ENCODE peak calls at places on chromosomes 2 and 18, in five cellular contexts. E, R, Y, F and I are unnamed samples. For H3K9me3, the result is how much of the 10 kb centered on the place peaks cover.

GRCh38 chr2:173075056-173075780 is 428 bp upstream of the MAP3K20 start:
- ATAC-seq in R (no peak), E (no peak), F (no peak), Y (no peak), I (peak)

GRCh38 chr2:186780701-186781316 is 68.2 kb downstream of the ZSWIM2 start:
- ATAC-seq in Y (peak), R (peak), F (no peak), E (peak), I (no peak)

GRCh38 chr18:76401496-76401895 is 93.5 kb downstream of the ZNF516 start:
- ATAC-seq in Y (no peak), E (no peak), R (no peak), F (peak), I (peak)

GRCh38 chr2:152155209-152155608 is 20.4 kb downstream of the STAM2 start:
- ATAC-seq in F (no peak), E (peak), Y (peak), R (peak), I (no peak)

GRCh38 chr2:19073522-19073921 is 284.9 kb downstream of the OSR1 start:
- ATAC-seq in R (peak), F (peak), Y (no peak), E (peak), I (peak)

GRCh38 chr2:101290711-101291110 is 17.8 kb downstream of the RNF149 start:
- ATAC-seq in Y (no peak), R (no peak), E (no peak), F (no peak), I (no peak)

GRCh38 chr2:112001136-112001764 is 53.8 kb upstream of the TMEM87B start:
- ATAC-seq in E (peak), Y (no peak), F (peak), R (no peak), I (peak)

GRCh38 chr2:143284087-143284675 is 155.0 kb downstream of the ARHGAP15 start:
- ATAC-seq in F (peak), E (peak), R (peak), Y (peak), I (no peak)

GRCh38 chr18:55102958-55103456 is 143.7 kb upstream of the CCDC68 start:
- ATAC-seq in F (no peak), E (no peak), R (no peak), Y (no peak), I (peak)

GRCh38 chr2:70598197-70598596 is 44.6 kb upstream of the TGFA start:
- ATAC-seq in R (no peak), E (no peak), F (no peak), Y (no peak), I (no peak)

GRCh38 chr2:149994057-149994728 is 406.6 kb upstream of the MMADHC start:
- ATAC-seq in E (no peak), Y (no peak), R (peak), F (no peak), I (no peak)

GRCh38 chr2:176494949-176495353 is 225.7 kb downstream of the MTX2 start:
- ATAC-seq in E (peak), F (peak), R (no peak), Y (no peak), I (peak)

GRCh38 chr2:220279840-220280239 is 652.4 kb downstream of the SLC4A3 start:
- ATAC-seq in R (no peak), Y (no peak), E (no peak), F (no peak), I (no peak)

GRCh38 chr2:85662899-85663683 is 4.9 kb downstream of the SFTPB start:
- ATAC-seq in R (peak), F (peak), Y (peak), E (no peak), I (peak)

GRCh38 chr2:27661371-27661770 is 2.0 kb downstream of the SUPT7L start:
- ATAC-seq in F (no peak), E (no peak), Y (no peak), R (no peak), I (no peak)

GRCh38 chr2:225177098-225177497 is 134.8 kb upstream of the DOCK10 start:
- ATAC-seq in Y (no peak), F (no peak), E (no peak), R (peak), I (no peak)

GRCh38 chr2:105989070-105989469 is 205.0 kb downstream of the UXS1 start:
- ATAC-seq in R (no peak), E (no peak), F (no peak), Y (no peak), I (no peak)

GRCh38 chr2:10814142-10814541 is 1.6 kb upstream of the PDIA6 start:
- ATAC-seq in R (no peak), F (no peak), Y (no peak), E (no peak), I (no peak)

GRCh38 chr2:10812362-10813084 is at the start of gene PDIA6:
- ATAC-seq in Y (peak), R (peak), E (peak), F (peak), I (peak)

GRCh38 chr2:10813085-10813748 is 632 bp upstream of the PDIA6 start:
- ATAC-seq in Y (no peak), E (no peak), F (no peak), R (no peak), I (peak)

GRCh38 chr2:10811552-10811951 is 1.0 kb downstream of the PDIA6 start:
- ATAC-seq in R (no peak), Y (no peak), F (no peak), E (no peak), I (no peak)

GRCh38 chr2:10810175-10811161 is 2.1 kb downstream of the PDIA6 start:
- ATAC-seq in E (peak), R (no peak), Y (no peak), F (no peak), I (no peak)
- H3K4me3 ChIP-seq in E (peak), R (peak), Y (peak), F (peak), I (no peak)

GRCh38 chr2:201536046-201536445 is 84.5 kb downstream of the STRADB start:
- ATAC-seq in F (no peak), Y (no peak), E (no peak), R (no peak), I (no peak)
- H3K9me3 ChIP-seq in F (under half), Y (under half), E (under half), R (under half), I (under half)

GRCh38 chr2:167122389-167122788 is 234.1 kb downstream of the XIRP2 start:
- ATAC-seq in E (no peak), R (no peak), Y (no peak), F (no peak), I (no peak)
- TF ChIP-seq EP300 in E (no peak), R (no peak), Y (no peak), F (no peak), I (no peak)

GRCh38 chr2:197614532-197614931 is 60.9 kb downstream of the RFTN2 start:
- ATAC-seq in R (peak), F (no peak), E (peak), Y (no peak), I (no peak)

GRCh38 chr2:197615033-197615652 is 60.2 kb downstream of the RFTN2 start:
- ATAC-seq in E (peak), Y (no peak), F (peak), R (peak), I (no peak)

GRCh38 chr2:197613509-197613987 is 61.8 kb downstream of the RFTN2 start:
- ATAC-seq in F (no peak), E (no peak), R (peak), Y (no peak), I (no peak)
- H3K4me3 ChIP-seq in F (no peak), E (no peak), R (no peak), Y (no peak), I (no peak)

DNA sequence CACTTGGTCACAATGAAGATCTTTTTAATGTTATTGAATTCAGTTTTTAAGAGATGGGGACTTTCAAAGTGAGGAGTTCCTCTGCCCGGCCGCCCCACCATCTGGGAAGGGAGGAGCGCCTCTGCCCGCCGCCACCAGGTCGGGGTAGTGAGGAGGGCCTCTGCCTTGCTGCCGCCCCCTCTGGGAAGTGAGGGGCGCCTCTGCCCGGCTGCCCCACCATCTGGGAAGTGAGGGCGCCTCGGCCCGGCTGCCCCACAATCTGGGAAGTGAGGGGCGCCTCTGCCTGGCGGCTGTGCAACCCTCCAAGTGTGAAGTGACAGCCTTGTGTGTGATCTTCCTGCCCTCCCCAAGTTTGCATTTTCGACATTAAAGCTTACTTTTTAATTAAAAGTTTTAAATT is 899.3 kb downstream of the TRIB2 start:
- ATAC-seq in Y (no peak), E (no peak), F (no peak), R (no peak), I (no peak)
- H3K9me3 ChIP-seq in Y (under half), E (under half), F (under half), R (under half), I (under half)

GRCh38 chr2:235000426-235001236 is 48.8 kb downstream of the SH3BP4 start:
- ATAC-seq in E (no peak), F (no peak), Y (no peak), R (peak), I (no peak)
- TF ChIP-seq EP300 in E (no peak), F (no peak), Y (no peak), R (no peak), I (no peak)